ENCODE peak calls at places on chromosomes 3 and 15, in nine cellular contexts. One of them, this sample, is unnamed.
A peak's percentile ranks its signal among the peaks of the same experiment; 100 is the strongest.

GRCh38 chr3:30982676-30983075 is 88.2 kb upstream of the GADL1 start:
- DNase-seq in SHP77: no peak
- DNase-seq in activated gamma-delta T cell treated with Interleukin-2 at 50 U/mL for 16 hours: no peak
- DNase-seq in stimulated activated CD8-positive, alpha-beta memory T cell treated with anti-CD3 and anti-CD28 coated beads, Interleukin-4, amount 100 ng/mL, for 4 hours: no peak
- DNase-seq in GM23248: no peak
- DNase-seq in T-helper 1 cell: no peak
- DNase-seq in stimulated activated CD4-positive, alpha-beta T cell treated with anti-CD3 and anti-CD28 coated beads, Interleukin-2, amount 100 ng/mL, for 24 hours: no peak
- DNase-seq in AG04450: no peak
- DNase-seq in retina: no peak
- DNase-seq in this sample: no peak

GRCh38 chr15:29862271-29862670 is 40.0 kb upstream of the TJP1 start:
- DNase-seq in SHP77: no peak
- DNase-seq in activated gamma-delta T cell treated with Interleukin-2 at 50 U/mL for 16 hours: no peak
- DNase-seq in stimulated activated CD8-positive, alpha-beta memory T cell treated with anti-CD3 and anti-CD28 coated beads, Interleukin-4, amount 100 ng/mL, for 4 hours: no peak
- DNase-seq in GM23248: no peak
- DNase-seq in T-helper 1 cell: no peak
- DNase-seq in stimulated activated CD4-positive, alpha-beta T cell treated with anti-CD3 and anti-CD28 coated beads, Interleukin-2, amount 100 ng/mL, for 24 hours: no peak
- DNase-seq in AG04450: no peak
- DNase-seq in retina: no peak
- DNase-seq in this sample: no peak

GRCh38 chr3:81419196-81419595 is 342.2 kb downstream of the GBE1 start:
- DNase-seq in SHP77: no peak
- DNase-seq in activated gamma-delta T cell treated with Interleukin-2 at 50 U/mL for 16 hours: no peak
- DNase-seq in stimulated activated CD8-positive, alpha-beta memory T cell treated with anti-CD3 and anti-CD28 coated beads, Interleukin-4, amount 100 ng/mL, for 4 hours: no peak
- DNase-seq in GM23248: peak; percentile 55
- DNase-seq in T-helper 1 cell: no peak
- DNase-seq in stimulated activated CD4-positive, alpha-beta T cell treated with anti-CD3 and anti-CD28 coated beads, Interleukin-2, amount 100 ng/mL, for 24 hours: no peak
- DNase-seq in AG04450: no peak
- DNase-seq in retina: no peak
- DNase-seq in this sample: no peak

GRCh38 chr15:63466378-63467192 is 37.8 kb upstream of the USP3 start:
- DNase-seq in SHP77: peak; percentile 48
- DNase-seq in activated gamma-delta T cell treated with Interleukin-2 at 50 U/mL for 16 hours: peak; percentile 52
- DNase-seq in stimulated activated CD8-positive, alpha-beta memory T cell treated with anti-CD3 and anti-CD28 coated beads, Interleukin-4, amount 100 ng/mL, for 4 hours: no peak
- DNase-seq in GM23248: peak; percentile 66
- DNase-seq in T-helper 1 cell: no peak
- DNase-seq in stimulated activated CD4-positive, alpha-beta T cell treated with anti-CD3 and anti-CD28 coated beads, Interleukin-2, amount 100 ng/mL, for 24 hours: peak; percentile 24
- DNase-seq in AG04450: peak; percentile 30
- DNase-seq in retina: peak; percentile 72
- DNase-seq in this sample: peak; percentile 9

GRCh38 chr3:194091141-194091540 is 44.8 kb upstream of the HES1 start:
- DNase-seq in SHP77: no peak
- DNase-seq in activated gamma-delta T cell treated with Interleukin-2 at 50 U/mL for 16 hours: no peak
- DNase-seq in stimulated activated CD8-positive, alpha-beta memory T cell treated with anti-CD3 and anti-CD28 coated beads, Interleukin-4, amount 100 ng/mL, for 4 hours: no peak
- DNase-seq in GM23248: peak; percentile 88
- DNase-seq in T-helper 1 cell: no peak
- DNase-seq in stimulated activated CD4-positive, alpha-beta T cell treated with anti-CD3 and anti-CD28 coated beads, Interleukin-2, amount 100 ng/mL, for 24 hours: no peak
- DNase-seq in AG04450: no peak
- DNase-seq in retina: no peak
- DNase-seq in this sample: no peak

GRCh38 chr3:35688826-35689225 is 49.5 kb downstream of the ARPP21 start:
- DNase-seq in SHP77: no peak
- DNase-seq in activated gamma-delta T cell treated with Interleukin-2 at 50 U/mL for 16 hours: no peak
- DNase-seq in stimulated activated CD8-positive, alpha-beta memory T cell treated with anti-CD3 and anti-CD28 coated beads, Interleukin-4, amount 100 ng/mL, for 4 hours: no peak
- DNase-seq in GM23248: no peak
- DNase-seq in T-helper 1 cell: no peak
- DNase-seq in stimulated activated CD4-positive, alpha-beta T cell treated with anti-CD3 and anti-CD28 coated beads, Interleukin-2, amount 100 ng/mL, for 24 hours: no peak
- DNase-seq in AG04450: no peak
- DNase-seq in retina: no peak
- DNase-seq in this sample: no peak

GRCh38 chr3:87437765-87438164 is 161.4 kb upstream of the POU1F1 start:
- DNase-seq in SHP77: no peak
- DNase-seq in activated gamma-delta T cell treated with Interleukin-2 at 50 U/mL for 16 hours: no peak
- DNase-seq in stimulated activated CD8-positive, alpha-beta memory T cell treated with anti-CD3 and anti-CD28 coated beads, Interleukin-4, amount 100 ng/mL, for 4 hours: no peak
- DNase-seq in GM23248: peak; percentile 47
- DNase-seq in T-helper 1 cell: no peak
- DNase-seq in stimulated activated CD4-positive, alpha-beta T cell treated with anti-CD3 and anti-CD28 coated beads, Interleukin-2, amount 100 ng/mL, for 24 hours: no peak
- DNase-seq in AG04450: no peak
- DNase-seq in retina: no peak
- DNase-seq in this sample: no peak

GRCh38 chr15:26772588-26773484 is at the start of gene GABRB3:
- DNase-seq in SHP77: peak; percentile 19
- DNase-seq in activated gamma-delta T cell treated with Interleukin-2 at 50 U/mL for 16 hours: no peak
- DNase-seq in stimulated activated CD8-positive, alpha-beta memory T cell treated with anti-CD3 and anti-CD28 coated beads, Interleukin-4, amount 100 ng/mL, for 4 hours: no peak
- DNase-seq in GM23248: peak; percentile 12
- DNase-seq in T-helper 1 cell: no peak
- DNase-seq in stimulated activated CD4-positive, alpha-beta T cell treated with anti-CD3 and anti-CD28 coated beads, Interleukin-2, amount 100 ng/mL, for 24 hours: peak; percentile 20
- DNase-seq in AG04450: no peak
- DNase-seq in retina: peak; percentile 58
- DNase-seq in this sample: peak; percentile 14

GRCh38 chr3:50205719-50206276 is 727 bp downstream of the SLC38A3 start:
- DNase-seq in SHP77: no peak
- DNase-seq in activated gamma-delta T cell treated with Interleukin-2 at 50 U/mL for 16 hours: peak; percentile 34
- DNase-seq in stimulated activated CD8-positive, alpha-beta memory T cell treated with anti-CD3 and anti-CD28 coated beads, Interleukin-4, amount 100 ng/mL, for 4 hours: no peak
- DNase-seq in GM23248: no peak
- DNase-seq in T-helper 1 cell: no peak
- DNase-seq in stimulated activated CD4-positive, alpha-beta T cell treated with anti-CD3 and anti-CD28 coated beads, Interleukin-2, amount 100 ng/mL, for 24 hours: peak; percentile 53
- DNase-seq in AG04450: no peak
- DNase-seq in retina: no peak
- DNase-seq in this sample: no peak

GRCh38 chr3:76010252-76010651 is 224.9 kb upstream of the ZNF717 start:
- DNase-seq in SHP77: peak; percentile 7
- DNase-seq in activated gamma-delta T cell treated with Interleukin-2 at 50 U/mL for 16 hours: no peak
- DNase-seq in stimulated activated CD8-positive, alpha-beta memory T cell treated with anti-CD3 and anti-CD28 coated beads, Interleukin-4, amount 100 ng/mL, for 4 hours: no peak
- DNase-seq in GM23248: no peak
- DNase-seq in T-helper 1 cell: no peak
- DNase-seq in stimulated activated CD4-positive, alpha-beta T cell treated with anti-CD3 and anti-CD28 coated beads, Interleukin-2, amount 100 ng/mL, for 24 hours: no peak
- DNase-seq in AG04450: no peak
- DNase-seq in retina: no peak
- DNase-seq in this sample: no peak

GRCh38 chr15:39301589-39301999 is 279.3 kb upstream of the THBS1 start:
- DNase-seq in SHP77: no peak
- DNase-seq in activated gamma-delta T cell treated with Interleukin-2 at 50 U/mL for 16 hours: no peak
- DNase-seq in stimulated activated CD8-positive, alpha-beta memory T cell treated with anti-CD3 and anti-CD28 coated beads, Interleukin-4, amount 100 ng/mL, for 4 hours: no peak
- DNase-seq in GM23248: peak; percentile 88
- DNase-seq in T-helper 1 cell: no peak
- DNase-seq in stimulated activated CD4-positive, alpha-beta T cell treated with anti-CD3 and anti-CD28 coated beads, Interleukin-2, amount 100 ng/mL, for 24 hours: no peak
- DNase-seq in AG04450: no peak
- DNase-seq in retina: no peak
- DNase-seq in this sample: no peak

GRCh38 chr3:42658091-42658770 is 4.7 kb downstream of the ZBTB47 start:
- DNase-seq in SHP77: no peak
- DNase-seq in activated gamma-delta T cell treated with Interleukin-2 at 50 U/mL for 16 hours: no peak
- DNase-seq in stimulated activated CD8-positive, alpha-beta memory T cell treated with anti-CD3 and anti-CD28 coated beads, Interleukin-4, amount 100 ng/mL, for 4 hours: no peak
- DNase-seq in GM23248: no peak
- DNase-seq in T-helper 1 cell: no peak
- DNase-seq in stimulated activated CD4-positive, alpha-beta T cell treated with anti-CD3 and anti-CD28 coated beads, Interleukin-2, amount 100 ng/mL, for 24 hours: no peak
- DNase-seq in AG04450: no peak
- DNase-seq in retina: no peak
- DNase-seq in this sample: no peak

GRCh38 chr3:15331606-15332404 is 581 bp downstream of the SH3BP5 start:
- DNase-seq in SHP77: no peak
- DNase-seq in activated gamma-delta T cell treated with Interleukin-2 at 50 U/mL for 16 hours: peak; percentile 33
- DNase-seq in stimulated activated CD8-positive, alpha-beta memory T cell treated with anti-CD3 and anti-CD28 coated beads, Interleukin-4, amount 100 ng/mL, for 4 hours: peak; percentile 22
- DNase-seq in GM23248: peak; percentile 66
- DNase-seq in T-helper 1 cell: no peak
- DNase-seq in stimulated activated CD4-positive, alpha-beta T cell treated with anti-CD3 and anti-CD28 coated beads, Interleukin-2, amount 100 ng/mL, for 24 hours: peak; percentile 57
- DNase-seq in AG04450: no peak
- DNase-seq in retina: peak; percentile 87
- DNase-seq in this sample: no peak

GRCh38 chr15:95365615-95366107 is 964.8 kb upstream of the NR2F2 start:
- DNase-seq in SHP77: no peak
- DNase-seq in activated gamma-delta T cell treated with Interleukin-2 at 50 U/mL for 16 hours: no peak
- DNase-seq in stimulated activated CD8-positive, alpha-beta memory T cell treated with anti-CD3 and anti-CD28 coated beads, Interleukin-4, amount 100 ng/mL, for 4 hours: no peak
- DNase-seq in GM23248: no peak
- DNase-seq in T-helper 1 cell: no peak
- DNase-seq in stimulated activated CD4-positive, alpha-beta T cell treated with anti-CD3 and anti-CD28 coated beads, Interleukin-2, amount 100 ng/mL, for 24 hours: no peak
- DNase-seq in AG04450: peak; percentile 58
- DNase-seq in retina: no peak
- DNase-seq in this sample: no peak

GRCh38 chr3:48403533-48404439 is 26.1 kb downstream of the PLXNB1 start:
- DNase-seq in SHP77: no peak
- DNase-seq in activated gamma-delta T cell treated with Interleukin-2 at 50 U/mL for 16 hours: no peak
- DNase-seq in stimulated activated CD8-positive, alpha-beta memory T cell treated with anti-CD3 and anti-CD28 coated beads, Interleukin-4, amount 100 ng/mL, for 4 hours: no peak
- DNase-seq in GM23248: no peak
- DNase-seq in T-helper 1 cell: no peak
- DNase-seq in stimulated activated CD4-positive, alpha-beta T cell treated with anti-CD3 and anti-CD28 coated beads, Interleukin-2, amount 100 ng/mL, for 24 hours: no peak
- DNase-seq in AG04450: no peak
- DNase-seq in retina: no peak
- DNase-seq in this sample: no peak

GRCh38 chr15:58360421-58361090 is 71.2 kb upstream of the LIPC start:
- DNase-seq in SHP77: no peak
- DNase-seq in activated gamma-delta T cell treated with Interleukin-2 at 50 U/mL for 16 hours: no peak
- DNase-seq in stimulated activated CD8-positive, alpha-beta memory T cell treated with anti-CD3 and anti-CD28 coated beads, Interleukin-4, amount 100 ng/mL, for 4 hours: no peak
- DNase-seq in GM23248: no peak
- DNase-seq in T-helper 1 cell: no peak
- DNase-seq in stimulated activated CD4-positive, alpha-beta T cell treated with anti-CD3 and anti-CD28 coated beads, Interleukin-2, amount 100 ng/mL, for 24 hours: no peak
- DNase-seq in AG04450: no peak
- DNase-seq in retina: no peak
- DNase-seq in this sample: no peak

GRCh38 chr3:77835916-77836315 is 796.0 kb downstream of the ROBO2 start:
- DNase-seq in SHP77: no peak
- DNase-seq in activated gamma-delta T cell treated with Interleukin-2 at 50 U/mL for 16 hours: no peak
- DNase-seq in stimulated activated CD8-positive, alpha-beta memory T cell treated with anti-CD3 and anti-CD28 coated beads, Interleukin-4, amount 100 ng/mL, for 4 hours: no peak
- DNase-seq in GM23248: no peak
- DNase-seq in T-helper 1 cell: no peak
- DNase-seq in stimulated activated CD4-positive, alpha-beta T cell treated with anti-CD3 and anti-CD28 coated beads, Interleukin-2, amount 100 ng/mL, for 24 hours: no peak
- DNase-seq in AG04450: no peak
- DNase-seq in retina: no peak
- DNase-seq in this sample: no peak

GRCh38 chr15:71447328-71448250 is 332.3 kb downstream of the THSD4 start:
- DNase-seq in SHP77: no peak
- DNase-seq in activated gamma-delta T cell treated with Interleukin-2 at 50 U/mL for 16 hours: no peak
- DNase-seq in stimulated activated CD8-positive, alpha-beta memory T cell treated with anti-CD3 and anti-CD28 coated beads, Interleukin-4, amount 100 ng/mL, for 4 hours: no peak
- DNase-seq in GM23248: peak; percentile 70
- DNase-seq in T-helper 1 cell: no peak
- DNase-seq in stimulated activated CD4-positive, alpha-beta T cell treated with anti-CD3 and anti-CD28 coated beads, Interleukin-2, amount 100 ng/mL, for 24 hours: no peak
- DNase-seq in AG04450: no peak
- DNase-seq in retina: no peak
- DNase-seq in this sample: no peak

GRCh38 chr15:86571873-86572272 is 492.2 kb downstream of the AGBL1 start:
- DNase-seq in SHP77: no peak
- DNase-seq in activated gamma-delta T cell treated with Interleukin-2 at 50 U/mL for 16 hours: no peak
- DNase-seq in stimulated activated CD8-positive, alpha-beta memory T cell treated with anti-CD3 and anti-CD28 coated beads, Interleukin-4, amount 100 ng/mL, for 4 hours: no peak
- DNase-seq in GM23248: no peak
- DNase-seq in T-helper 1 cell: no peak
- DNase-seq in stimulated activated CD4-positive, alpha-beta T cell treated with anti-CD3 and anti-CD28 coated beads, Interleukin-2, amount 100 ng/mL, for 24 hours: no peak
- DNase-seq in AG04450: no peak
- DNase-seq in retina: no peak
- DNase-seq in this sample: no peak

GRCh38 chr15:70478251-70478990 is 284.9 kb downstream of the UACA start:
- DNase-seq in SHP77: no peak
- DNase-seq in activated gamma-delta T cell treated with Interleukin-2 at 50 U/mL for 16 hours: no peak
- DNase-seq in stimulated activated CD8-positive, alpha-beta memory T cell treated with anti-CD3 and anti-CD28 coated beads, Interleukin-4, amount 100 ng/mL, for 4 hours: no peak
- DNase-seq in GM23248: no peak
- DNase-seq in T-helper 1 cell: no peak
- DNase-seq in stimulated activated CD4-positive, alpha-beta T cell treated with anti-CD3 and anti-CD28 coated beads, Interleukin-2, amount 100 ng/mL, for 24 hours: no peak
- DNase-seq in AG04450: no peak
- DNase-seq in retina: peak; percentile 56
- DNase-seq in this sample: no peak

GRCh38 chr15:45630958-45631691 is 3.7 kb upstream of the SQOR start:
- DNase-seq in SHP77: no peak
- DNase-seq in activated gamma-delta T cell treated with Interleukin-2 at 50 U/mL for 16 hours: no peak
- DNase-seq in stimulated activated CD8-positive, alpha-beta memory T cell treated with anti-CD3 and anti-CD28 coated beads, Interleukin-4, amount 100 ng/mL, for 4 hours: no peak
- DNase-seq in GM23248: peak; percentile 96
- DNase-seq in T-helper 1 cell: no peak
- DNase-seq in stimulated activated CD4-positive, alpha-beta T cell treated with anti-CD3 and anti-CD28 coated beads, Interleukin-2, amount 100 ng/mL, for 24 hours: no peak
- DNase-seq in AG04450: peak; percentile 68
- DNase-seq in retina: no peak
- DNase-seq in this sample: no peak

GRCh38 chr15:48936666-48937065 is 27.1 kb downstream of the SHC4 start:
- DNase-seq in SHP77: no peak
- DNase-seq in activated gamma-delta T cell treated with Interleukin-2 at 50 U/mL for 16 hours: no peak
- DNase-seq in stimulated activated CD8-positive, alpha-beta memory T cell treated with anti-CD3 and anti-CD28 coated beads, Interleukin-4, amount 100 ng/mL, for 4 hours: no peak
- DNase-seq in GM23248: peak; percentile 89
- DNase-seq in T-helper 1 cell: no peak
- DNase-seq in stimulated activated CD4-positive, alpha-beta T cell treated with anti-CD3 and anti-CD28 coated beads, Interleukin-2, amount 100 ng/mL, for 24 hours: no peak
- DNase-seq in AG04450: peak; percentile 65
- DNase-seq in retina: no peak
- DNase-seq in this sample: no peak

GRCh38 chr15:31065824-31066223 is 35.7 kb downstream of the TRPM1 start:
- DNase-seq in SHP77: no peak
- DNase-seq in activated gamma-delta T cell treated with Interleukin-2 at 50 U/mL for 16 hours: no peak
- DNase-seq in stimulated activated CD8-positive, alpha-beta memory T cell treated with anti-CD3 and anti-CD28 coated beads, Interleukin-4, amount 100 ng/mL, for 4 hours: no peak
- DNase-seq in GM23248: no peak
- DNase-seq in T-helper 1 cell: no peak
- DNase-seq in stimulated activated CD4-positive, alpha-beta T cell treated with anti-CD3 and anti-CD28 coated beads, Interleukin-2, amount 100 ng/mL, for 24 hours: no peak
- DNase-seq in AG04450: no peak
- DNase-seq in retina: no peak
- DNase-seq in this sample: no peak

GRCh38 chr15:79365765-79366164 is 54.9 kb downstream of the TMED3 start:
- DNase-seq in SHP77: no peak
- DNase-seq in activated gamma-delta T cell treated with Interleukin-2 at 50 U/mL for 16 hours: no peak
- DNase-seq in stimulated activated CD8-positive, alpha-beta memory T cell treated with anti-CD3 and anti-CD28 coated beads, Interleukin-4, amount 100 ng/mL, for 4 hours: no peak
- DNase-seq in GM23248: peak; percentile 6
- DNase-seq in T-helper 1 cell: no peak
- DNase-seq in stimulated activated CD4-positive, alpha-beta T cell treated with anti-CD3 and anti-CD28 coated beads, Interleukin-2, amount 100 ng/mL, for 24 hours: no peak
- DNase-seq in AG04450: no peak
- DNase-seq in retina: no peak
- DNase-seq in this sample: no peak

GRCh38 chr3:175295248-175296000 is 436.3 kb downstream of the NAALADL2 start:
- DNase-seq in SHP77: no peak
- DNase-seq in activated gamma-delta T cell treated with Interleukin-2 at 50 U/mL for 16 hours: no peak
- DNase-seq in stimulated activated CD8-positive, alpha-beta memory T cell treated with anti-CD3 and anti-CD28 coated beads, Interleukin-4, amount 100 ng/mL, for 4 hours: no peak
- DNase-seq in GM23248: no peak
- DNase-seq in T-helper 1 cell: no peak
- DNase-seq in stimulated activated CD4-positive, alpha-beta T cell treated with anti-CD3 and anti-CD28 coated beads, Interleukin-2, amount 100 ng/mL, for 24 hours: no peak
- DNase-seq in AG04450: no peak
- DNase-seq in retina: no peak
- DNase-seq in this sample: no peak

GRCh38 chr3:119357190-119357589 is 63.0 kb downstream of the ARHGAP31 start:
- DNase-seq in SHP77: no peak
- DNase-seq in activated gamma-delta T cell treated with Interleukin-2 at 50 U/mL for 16 hours: no peak
- DNase-seq in stimulated activated CD8-positive, alpha-beta memory T cell treated with anti-CD3 and anti-CD28 coated beads, Interleukin-4, amount 100 ng/mL, for 4 hours: no peak
- DNase-seq in GM23248: no peak
- DNase-seq in T-helper 1 cell: no peak
- DNase-seq in stimulated activated CD4-positive, alpha-beta T cell treated with anti-CD3 and anti-CD28 coated beads, Interleukin-2, amount 100 ng/mL, for 24 hours: no peak
- DNase-seq in AG04450: no peak
- DNase-seq in retina: no peak
- DNase-seq in this sample: no peak

GRCh38 chr3:72657666-72658065 is 190.6 kb downstream of the SHQ1 start:
- DNase-seq in SHP77: no peak
- DNase-seq in activated gamma-delta T cell treated with Interleukin-2 at 50 U/mL for 16 hours: peak; percentile 40
- DNase-seq in stimulated activated CD8-positive, alpha-beta memory T cell treated with anti-CD3 and anti-CD28 coated beads, Interleukin-4, amount 100 ng/mL, for 4 hours: peak; percentile 1
- DNase-seq in GM23248: no peak
- DNase-seq in T-helper 1 cell: no peak
- DNase-seq in stimulated activated CD4-positive, alpha-beta T cell treated with anti-CD3 and anti-CD28 coated beads, Interleukin-2, amount 100 ng/mL, for 24 hours: peak; percentile 39
- DNase-seq in AG04450: no peak
- DNase-seq in retina: no peak
- DNase-seq in this sample: no peak

GRCh38 chr15:52199271-52199670 is 8.1 kb upstream of the GNB5 start:
- DNase-seq in SHP77: no peak
- DNase-seq in activated gamma-delta T cell treated with Interleukin-2 at 50 U/mL for 16 hours: no peak
- DNase-seq in stimulated activated CD8-positive, alpha-beta memory T cell treated with anti-CD3 and anti-CD28 coated beads, Interleukin-4, amount 100 ng/mL, for 4 hours: no peak
- DNase-seq in GM23248: no peak
- DNase-seq in T-helper 1 cell: no peak
- DNase-seq in stimulated activated CD4-positive, alpha-beta T cell treated with anti-CD3 and anti-CD28 coated beads, Interleukin-2, amount 100 ng/mL, for 24 hours: no peak
- DNase-seq in AG04450: no peak
- DNase-seq in retina: no peak
- DNase-seq in this sample: no peak

GRCh38 chr3:132001036-132001435 is 33.8 kb downstream of the CPNE4 start:
- DNase-seq in SHP77: no peak
- DNase-seq in activated gamma-delta T cell treated with Interleukin-2 at 50 U/mL for 16 hours: no peak
- DNase-seq in stimulated activated CD8-positive, alpha-beta memory T cell treated with anti-CD3 and anti-CD28 coated beads, Interleukin-4, amount 100 ng/mL, for 4 hours: no peak
- DNase-seq in GM23248: no peak
- DNase-seq in T-helper 1 cell: no peak
- DNase-seq in stimulated activated CD4-positive, alpha-beta T cell treated with anti-CD3 and anti-CD28 coated beads, Interleukin-2, amount 100 ng/mL, for 24 hours: no peak
- DNase-seq in AG04450: no peak
- DNase-seq in retina: no peak
- DNase-seq in this sample: no peak

GRCh38 chr15:90234519-90234988 is 545 bp downstream of the GDPGP1 start:
- DNase-seq in SHP77: no peak
- DNase-seq in activated gamma-delta T cell treated with Interleukin-2 at 50 U/mL for 16 hours: no peak
- DNase-seq in stimulated activated CD8-positive, alpha-beta memory T cell treated with anti-CD3 and anti-CD28 coated beads, Interleukin-4, amount 100 ng/mL, for 4 hours: no peak
- DNase-seq in GM23248: peak; percentile 39
- DNase-seq in T-helper 1 cell: no peak
- DNase-seq in stimulated activated CD4-positive, alpha-beta T cell treated with anti-CD3 and anti-CD28 coated beads, Interleukin-2, amount 100 ng/mL, for 24 hours: no peak
- DNase-seq in AG04450: no peak
- DNase-seq in retina: no peak
- DNase-seq in this sample: no peak